ENCODE peak calls at places on chromosomes 3 and 15, in ten cellular contexts. One of them, this sample, is unnamed.

GRCh38 chr15:69996842-69997478 is 100.8 kb downstream of the TLE3 start:
- DNase-seq in GM06990: no peak
- DNase-seq in coronary artery: no peak
- DNase-seq in HS-27A: no peak
- DNase-seq in MV-4-11: no peak
- DNase-seq in ACHN: no peak
- DNase-seq in SHP77: peak; percentile 61
- DNase-seq in NCI-H1105 treated with DMSO at 0.1 percent for 48 hours: peak; percentile 40
- DNase-seq in left lung: no peak
- DNase-seq in AG04449: no peak
- DNase-seq in this sample: no peak

GRCh38 chr3:113625724-113626348 is 70.6 kb downstream of the USF3 start:
- DNase-seq in GM06990: no peak
- DNase-seq in ACHN: no peak
- DNase-seq in HS-27A: no peak
- DNase-seq in NCI-H1105 treated with DMSO at 0.1 percent for 48 hours: no peak
- DNase-seq in SHP77: no peak
- DNase-seq in AG04449: no peak
- DNase-seq in coronary artery: no peak
- DNase-seq in MV-4-11: peak; percentile 60
- DNase-seq in left lung: no peak
- DNase-seq in this sample: no peak

GRCh38 chr15:84681822-84682221 is 23.8 kb upstream of the NMB start:
- DNase-seq in left lung: no peak
- DNase-seq in GM06990: no peak
- DNase-seq in AG04449: no peak
- DNase-seq in HS-27A: no peak
- DNase-seq in ACHN: no peak
- DNase-seq in MV-4-11: peak; percentile 55
- DNase-seq in NCI-H1105 treated with DMSO at 0.1 percent for 48 hours: no peak
- DNase-seq in coronary artery: no peak
- DNase-seq in SHP77: no peak
- DNase-seq in this sample: peak; percentile 61

GRCh38 chr3:174355505-174355904 is 503.6 kb upstream of the NAALADL2 start:
- DNase-seq in ACHN: peak; percentile 33
- DNase-seq in GM06990: no peak
- DNase-seq in coronary artery: no peak
- DNase-seq in MV-4-11: peak; percentile 45
- DNase-seq in left lung: no peak
- DNase-seq in SHP77: no peak
- DNase-seq in AG04449: no peak
- DNase-seq in NCI-H1105 treated with DMSO at 0.1 percent for 48 hours: peak; percentile 31
- DNase-seq in HS-27A: peak; percentile 26
- DNase-seq in this sample: peak; percentile 31

GRCh38 chr15:101051291-101052030 is 132.3 kb downstream of the LRRK1 start:
- DNase-seq in MV-4-11: no peak
- DNase-seq in ACHN: no peak
- DNase-seq in NCI-H1105 treated with DMSO at 0.1 percent for 48 hours: no peak
- DNase-seq in AG04449: no peak
- DNase-seq in GM06990: no peak
- DNase-seq in SHP77: no peak
- DNase-seq in HS-27A: no peak
- DNase-seq in left lung: peak; percentile 17
- DNase-seq in coronary artery: peak; percentile 64
- DNase-seq in this sample: no peak

GRCh38 chr3:138317687-138318086 is 12.0 kb downstream of the NME9 start:
- DNase-seq in ACHN: no peak
- DNase-seq in AG04449: no peak
- DNase-seq in SHP77: no peak
- DNase-seq in coronary artery: no peak
- DNase-seq in left lung: no peak
- DNase-seq in HS-27A: no peak
- DNase-seq in MV-4-11: no peak
- DNase-seq in NCI-H1105 treated with DMSO at 0.1 percent for 48 hours: no peak
- DNase-seq in GM06990: no peak
- DNase-seq in this sample: no peak

GRCh38 chr3:106367496-106367895 is 498.7 kb upstream of the CBLB start:
- DNase-seq in ACHN: no peak
- DNase-seq in GM06990: no peak
- DNase-seq in MV-4-11: no peak
- DNase-seq in SHP77: no peak
- DNase-seq in NCI-H1105 treated with DMSO at 0.1 percent for 48 hours: no peak
- DNase-seq in left lung: no peak
- DNase-seq in coronary artery: no peak
- DNase-seq in AG04449: no peak
- DNase-seq in HS-27A: no peak
- DNase-seq in this sample: no peak

GRCh38 chr3:17088602-17089313 is 204.0 kb downstream of the PLCL2 start:
- DNase-seq in GM06990: no peak
- DNase-seq in MV-4-11: no peak
- DNase-seq in left lung: no peak
- DNase-seq in coronary artery: no peak
- DNase-seq in HS-27A: no peak
- DNase-seq in SHP77: no peak
- DNase-seq in ACHN: no peak
- DNase-seq in AG04449: no peak
- DNase-seq in NCI-H1105 treated with DMSO at 0.1 percent for 48 hours: no peak
- DNase-seq in this sample: no peak

GRCh38 chr3:30642715-30643361 is 36.4 kb downstream of the TGFBR2 start:
- DNase-seq in NCI-H1105 treated with DMSO at 0.1 percent for 48 hours: no peak
- DNase-seq in ACHN: no peak
- DNase-seq in MV-4-11: peak; percentile 81
- DNase-seq in HS-27A: no peak
- DNase-seq in coronary artery: no peak
- DNase-seq in SHP77: no peak
- DNase-seq in GM06990: no peak
- DNase-seq in AG04449: no peak
- DNase-seq in left lung: no peak
- DNase-seq in this sample: no peak

GRCh38 chr15:30963681-30964080 is 27.7 kb downstream of the MTMR10 start:
- DNase-seq in coronary artery: no peak
- DNase-seq in MV-4-11: no peak
- DNase-seq in NCI-H1105 treated with DMSO at 0.1 percent for 48 hours: no peak
- DNase-seq in GM06990: no peak
- DNase-seq in left lung: no peak
- DNase-seq in ACHN: no peak
- DNase-seq in SHP77: no peak
- DNase-seq in HS-27A: no peak
- DNase-seq in AG04449: no peak
- DNase-seq in this sample: no peak

GRCh38 chr3:4504340-4505261 is 11.5 kb downstream of the ITPR1 start:
- DNase-seq in SHP77: no peak
- DNase-seq in GM06990: no peak
- DNase-seq in AG04449: no peak
- DNase-seq in NCI-H1105 treated with DMSO at 0.1 percent for 48 hours: peak; percentile 40
- DNase-seq in left lung: no peak
- DNase-seq in HS-27A: no peak
- DNase-seq in coronary artery: no peak
- DNase-seq in MV-4-11: peak; percentile 31
- DNase-seq in ACHN: no peak
- DNase-seq in this sample: peak; percentile 7

GRCh38 chr3:179192542-179192941 is 44.4 kb downstream of the PIK3CA start:
- DNase-seq in coronary artery: no peak
- DNase-seq in MV-4-11: no peak
- DNase-seq in AG04449: no peak
- DNase-seq in left lung: no peak
- DNase-seq in SHP77: no peak
- DNase-seq in ACHN: no peak
- DNase-seq in NCI-H1105 treated with DMSO at 0.1 percent for 48 hours: no peak
- DNase-seq in HS-27A: no peak
- DNase-seq in GM06990: no peak
- DNase-seq in this sample: no peak

GRCh38 chr15:67218428-67218827 is 36.0 kb downstream of the AAGAB start:
- DNase-seq in MV-4-11: no peak
- DNase-seq in NCI-H1105 treated with DMSO at 0.1 percent for 48 hours: no peak
- DNase-seq in GM06990: no peak
- DNase-seq in HS-27A: no peak
- DNase-seq in left lung: no peak
- DNase-seq in coronary artery: no peak
- DNase-seq in AG04449: no peak
- DNase-seq in SHP77: no peak
- DNase-seq in ACHN: no peak
- DNase-seq in this sample: no peak

GRCh38 chr15:60077581-60078359 is 73.7 kb downstream of the FOXB1 start:
- DNase-seq in HS-27A: no peak
- DNase-seq in coronary artery: no peak
- DNase-seq in SHP77: no peak
- DNase-seq in GM06990: no peak
- DNase-seq in ACHN: no peak
- DNase-seq in left lung: no peak
- DNase-seq in AG04449: no peak
- DNase-seq in NCI-H1105 treated with DMSO at 0.1 percent for 48 hours: no peak
- DNase-seq in MV-4-11: no peak
- DNase-seq in this sample: no peak

GRCh38 chr15:63583027-63583426 is 14.2 kb upstream of the FBXL22 start:
- DNase-seq in GM06990: no peak
- DNase-seq in HS-27A: no peak
- DNase-seq in AG04449: peak; percentile 56
- DNase-seq in SHP77: no peak
- DNase-seq in ACHN: peak; percentile 73
- DNase-seq in left lung: no peak
- DNase-seq in NCI-H1105 treated with DMSO at 0.1 percent for 48 hours: no peak
- DNase-seq in MV-4-11: no peak
- DNase-seq in coronary artery: no peak
- DNase-seq in this sample: peak; percentile 92

GRCh38 chr15:42581272-42581730 is 5.9 kb downstream of the STARD9 start:
- DNase-seq in ACHN: peak; percentile 79
- DNase-seq in MV-4-11: peak; percentile 69
- DNase-seq in SHP77: peak; percentile 76
- DNase-seq in left lung: peak; percentile 92
- DNase-seq in GM06990: peak; percentile 82
- DNase-seq in NCI-H1105 treated with DMSO at 0.1 percent for 48 hours: peak; percentile 64
- DNase-seq in AG04449: no peak
- DNase-seq in coronary artery: peak; percentile 84
- DNase-seq in HS-27A: no peak
- DNase-seq in this sample: peak; percentile 91

GRCh38 chr3:56928379-56929068 is 126.8 kb upstream of the ARHGEF3 start:
- DNase-seq in left lung: no peak
- DNase-seq in AG04449: no peak
- DNase-seq in coronary artery: no peak
- DNase-seq in MV-4-11: peak; percentile 44
- DNase-seq in NCI-H1105 treated with DMSO at 0.1 percent for 48 hours: no peak
- DNase-seq in ACHN: no peak
- DNase-seq in GM06990: no peak
- DNase-seq in SHP77: no peak
- DNase-seq in HS-27A: no peak
- DNase-seq in this sample: peak; percentile 43

GRCh38 chr3:72727207-72727606 is 121.0 kb downstream of the SHQ1 start:
- DNase-seq in coronary artery: no peak
- DNase-seq in AG04449: no peak
- DNase-seq in NCI-H1105 treated with DMSO at 0.1 percent for 48 hours: no peak
- DNase-seq in SHP77: no peak
- DNase-seq in HS-27A: no peak
- DNase-seq in GM06990: no peak
- DNase-seq in left lung: no peak
- DNase-seq in MV-4-11: no peak
- DNase-seq in ACHN: no peak
- DNase-seq in this sample: no peak

GRCh38 chr3:69288161-69288895 is 97.6 kb downstream of the FRMD4B start:
- DNase-seq in ACHN: no peak
- DNase-seq in SHP77: no peak
- DNase-seq in MV-4-11: no peak
- DNase-seq in GM06990: peak; percentile 55
- DNase-seq in HS-27A: no peak
- DNase-seq in coronary artery: no peak
- DNase-seq in left lung: no peak
- DNase-seq in NCI-H1105 treated with DMSO at 0.1 percent for 48 hours: peak; percentile 9
- DNase-seq in AG04449: no peak
- DNase-seq in this sample: no peak

GRCh38 chr15:82137261-82137660 is 91.4 kb upstream of the MEX3B start:
- DNase-seq in coronary artery: no peak
- DNase-seq in SHP77: no peak
- DNase-seq in HS-27A: no peak
- DNase-seq in MV-4-11: no peak
- DNase-seq in ACHN: no peak
- DNase-seq in GM06990: no peak
- DNase-seq in left lung: no peak
- DNase-seq in AG04449: no peak
- DNase-seq in NCI-H1105 treated with DMSO at 0.1 percent for 48 hours: no peak
- DNase-seq in this sample: no peak

GRCh38 chr15:76576526-76577279 is 240.1 kb downstream of the ISL2 start:
- DNase-seq in left lung: peak; percentile 78
- DNase-seq in coronary artery: peak; percentile 84
- DNase-seq in SHP77: no peak
- DNase-seq in HS-27A: peak; percentile 42
- DNase-seq in GM06990: no peak
- DNase-seq in AG04449: no peak
- DNase-seq in NCI-H1105 treated with DMSO at 0.1 percent for 48 hours: no peak
- DNase-seq in MV-4-11: no peak
- DNase-seq in ACHN: peak; percentile 29
- DNase-seq in this sample: peak; percentile 49

GRCh38 chr3:161081675-161082462 is 23.3 kb downstream of the B3GALNT1 start:
- DNase-seq in left lung: no peak
- DNase-seq in SHP77: no peak
- DNase-seq in NCI-H1105 treated with DMSO at 0.1 percent for 48 hours: no peak
- DNase-seq in HS-27A: no peak
- DNase-seq in AG04449: no peak
- DNase-seq in ACHN: no peak
- DNase-seq in coronary artery: no peak
- DNase-seq in MV-4-11: peak; percentile 12
- DNase-seq in GM06990: no peak
- DNase-seq in this sample: peak; percentile 5